ENCODE peak calls at places on chromosome 13, in ten cellular contexts. One of them, this sample, is unnamed.

GRCh38 chr13:45055198-45055901 is 65.0 kb upstream of the GTF2F2 start:
- DNase-seq in cardiac fibroblast: peak; percentile 91
- DNase-seq in Caco-2: no peak
- DNase-seq in GM06990: peak; percentile 10
- DNase-seq in upper lobe of right lung: no peak
- DNase-seq in cardiac muscle cell: peak; percentile 85
- DNase-seq in CD8-positive, alpha-beta T cell: no peak
- DNase-seq in psoas muscle: no peak
- DNase-seq in natural killer cell: no peak
- DNase-seq in MCF 10A: peak; percentile 93
- DNase-seq in this sample: no peak

GRCh38 chr13:100490692-100491091 is 97.9 kb downstream of the GGACT start:
- DNase-seq in cardiac fibroblast: no peak
- DNase-seq in Caco-2: no peak
- DNase-seq in GM06990: no peak
- DNase-seq in upper lobe of right lung: no peak
- DNase-seq in cardiac muscle cell: no peak
- DNase-seq in CD8-positive, alpha-beta T cell: no peak
- DNase-seq in psoas muscle: no peak
- DNase-seq in natural killer cell: no peak
- DNase-seq in MCF 10A: no peak
- DNase-seq in this sample: no peak

GRCh38 chr13:71169125-71169524 is 697.9 kb downstream of the DACH1 start:
- DNase-seq in cardiac fibroblast: no peak
- DNase-seq in Caco-2: no peak
- DNase-seq in GM06990: no peak
- DNase-seq in upper lobe of right lung: no peak
- DNase-seq in cardiac muscle cell: no peak
- DNase-seq in CD8-positive, alpha-beta T cell: no peak
- DNase-seq in psoas muscle: no peak
- DNase-seq in natural killer cell: no peak
- DNase-seq in MCF 10A: no peak
- DNase-seq in this sample: no peak

GRCh38 chr13:98563071-98563470 is 13.8 kb downstream of the STK24 start:
- DNase-seq in cardiac fibroblast: no peak
- DNase-seq in Caco-2: no peak
- DNase-seq in GM06990: no peak
- DNase-seq in upper lobe of right lung: no peak
- DNase-seq in cardiac muscle cell: no peak
- DNase-seq in CD8-positive, alpha-beta T cell: peak; percentile 60
- DNase-seq in psoas muscle: no peak
- DNase-seq in natural killer cell: no peak
- DNase-seq in MCF 10A: no peak
- DNase-seq in this sample: no peak

GRCh38 chr13:23743269-23743668 is 145.9 kb downstream of the MIPEP start:
- DNase-seq in cardiac fibroblast: no peak
- DNase-seq in Caco-2: peak; percentile 50
- DNase-seq in GM06990: no peak
- DNase-seq in upper lobe of right lung: no peak
- DNase-seq in cardiac muscle cell: no peak
- DNase-seq in CD8-positive, alpha-beta T cell: no peak
- DNase-seq in psoas muscle: no peak
- DNase-seq in natural killer cell: no peak
- DNase-seq in MCF 10A: no peak
- DNase-seq in this sample: no peak

GRCh38 chr13:113889467-113889866 is 25.6 kb upstream of the GAS6 start:
- DNase-seq in cardiac fibroblast: no peak
- DNase-seq in Caco-2: no peak
- DNase-seq in GM06990: no peak
- DNase-seq in upper lobe of right lung: no peak
- DNase-seq in cardiac muscle cell: no peak
- DNase-seq in CD8-positive, alpha-beta T cell: no peak
- DNase-seq in psoas muscle: no peak
- DNase-seq in natural killer cell: no peak
- DNase-seq in MCF 10A: no peak
- DNase-seq in this sample: no peak

GRCh38 chr13:46751811-46752635 is 44.9 kb downstream of the ESD start:
- DNase-seq in cardiac fibroblast: peak; percentile 18
- DNase-seq in Caco-2: no peak
- DNase-seq in GM06990: peak; percentile 53
- DNase-seq in upper lobe of right lung: no peak
- DNase-seq in cardiac muscle cell: no peak
- DNase-seq in CD8-positive, alpha-beta T cell: peak; percentile 73
- DNase-seq in psoas muscle: no peak
- DNase-seq in natural killer cell: peak; percentile 62
- DNase-seq in MCF 10A: no peak
- DNase-seq in this sample: peak; percentile 73

GRCh38 chr13:65787087-65787486 is 1443.0 kb downstream of the PCDH9 start:
- DNase-seq in cardiac fibroblast: peak; percentile 42
- DNase-seq in Caco-2: no peak
- DNase-seq in GM06990: no peak
- DNase-seq in upper lobe of right lung: no peak
- DNase-seq in cardiac muscle cell: peak; percentile 47
- DNase-seq in CD8-positive, alpha-beta T cell: no peak
- DNase-seq in psoas muscle: no peak
- DNase-seq in natural killer cell: no peak
- DNase-seq in MCF 10A: no peak
- DNase-seq in this sample: no peak

GRCh38 chr13:95643471-95643813 is 1.1 kb downstream of the DZIP1 start:
- DNase-seq in cardiac fibroblast: peak; percentile 58
- DNase-seq in Caco-2: no peak
- DNase-seq in GM06990: no peak
- DNase-seq in upper lobe of right lung: no peak
- DNase-seq in cardiac muscle cell: peak; percentile 49
- DNase-seq in CD8-positive, alpha-beta T cell: no peak
- DNase-seq in psoas muscle: no peak
- DNase-seq in natural killer cell: no peak
- DNase-seq in MCF 10A: peak; percentile 44
- DNase-seq in this sample: no peak

GRCh38 chr13:33639158-33639557 is 178.8 kb upstream of the RFC3 start:
- DNase-seq in cardiac fibroblast: peak; percentile 93
- DNase-seq in Caco-2: peak; percentile 69
- DNase-seq in GM06990: no peak
- DNase-seq in upper lobe of right lung: no peak
- DNase-seq in cardiac muscle cell: peak; percentile 90
- DNase-seq in CD8-positive, alpha-beta T cell: no peak
- DNase-seq in psoas muscle: peak; percentile 49
- DNase-seq in natural killer cell: no peak
- DNase-seq in MCF 10A: peak; percentile 59
- DNase-seq in this sample: no peak

GRCh38 chr13:75541287-75541686 is 3.6 kb upstream of the COMMD6 start:
- DNase-seq in cardiac fibroblast: peak; percentile 25
- DNase-seq in Caco-2: no peak
- DNase-seq in GM06990: no peak
- DNase-seq in upper lobe of right lung: no peak
- DNase-seq in cardiac muscle cell: no peak
- DNase-seq in CD8-positive, alpha-beta T cell: no peak
- DNase-seq in psoas muscle: no peak
- DNase-seq in natural killer cell: no peak
- DNase-seq in MCF 10A: no peak
- DNase-seq in this sample: peak; percentile 63

GRCh38 chr13:44159633-44160279 is 213.9 kb upstream of the SERP2 start:
- DNase-seq in cardiac fibroblast: peak; percentile 35
- DNase-seq in Caco-2: no peak
- DNase-seq in GM06990: no peak
- DNase-seq in upper lobe of right lung: no peak
- DNase-seq in cardiac muscle cell: no peak
- DNase-seq in CD8-positive, alpha-beta T cell: no peak
- DNase-seq in psoas muscle: no peak
- DNase-seq in natural killer cell: no peak
- DNase-seq in MCF 10A: peak; percentile 98
- DNase-seq in this sample: no peak

GRCh38 chr13:73940098-73940497 is 194.1 kb downstream of the KLF12 start:
- DNase-seq in cardiac fibroblast: no peak
- DNase-seq in Caco-2: no peak
- DNase-seq in GM06990: no peak
- DNase-seq in upper lobe of right lung: no peak
- DNase-seq in cardiac muscle cell: no peak
- DNase-seq in CD8-positive, alpha-beta T cell: no peak
- DNase-seq in psoas muscle: no peak
- DNase-seq in natural killer cell: no peak
- DNase-seq in MCF 10A: no peak
- DNase-seq in this sample: no peak

GRCh38 chr13:80923907-80924306 is 583.0 kb upstream of the SPRY2 start:
- DNase-seq in cardiac fibroblast: peak; percentile 27
- DNase-seq in Caco-2: no peak
- DNase-seq in GM06990: no peak
- DNase-seq in upper lobe of right lung: no peak
- DNase-seq in cardiac muscle cell: peak; percentile 33
- DNase-seq in CD8-positive, alpha-beta T cell: no peak
- DNase-seq in psoas muscle: no peak
- DNase-seq in natural killer cell: no peak
- DNase-seq in MCF 10A: peak; percentile 21
- DNase-seq in this sample: no peak

GRCh38 chr13:38804536-38804935 is 117.7 kb downstream of the FREM2 start:
- DNase-seq in cardiac fibroblast: peak; percentile 0
- DNase-seq in Caco-2: no peak
- DNase-seq in GM06990: no peak
- DNase-seq in upper lobe of right lung: no peak
- DNase-seq in cardiac muscle cell: peak; percentile 1
- DNase-seq in CD8-positive, alpha-beta T cell: no peak
- DNase-seq in psoas muscle: no peak
- DNase-seq in natural killer cell: no peak
- DNase-seq in MCF 10A: peak; percentile 15
- DNase-seq in this sample: no peak

GRCh38 chr13:29704648-29705047 is 109.2 kb upstream of the SLC7A1 start:
- DNase-seq in cardiac fibroblast: peak; percentile 5
- DNase-seq in Caco-2: no peak
- DNase-seq in GM06990: no peak
- DNase-seq in upper lobe of right lung: no peak
- DNase-seq in cardiac muscle cell: peak; percentile 10
- DNase-seq in CD8-positive, alpha-beta T cell: no peak
- DNase-seq in psoas muscle: no peak
- DNase-seq in natural killer cell: no peak
- DNase-seq in MCF 10A: no peak
- DNase-seq in this sample: no peak

GRCh38 chr13:25380741-25381324 is 9.1 kb downstream of the ATP8A2 start:
- DNase-seq in cardiac fibroblast: no peak
- DNase-seq in Caco-2: no peak
- DNase-seq in GM06990: no peak
- DNase-seq in upper lobe of right lung: no peak
- DNase-seq in cardiac muscle cell: no peak
- DNase-seq in CD8-positive, alpha-beta T cell: no peak
- DNase-seq in psoas muscle: no peak
- DNase-seq in natural killer cell: no peak
- DNase-seq in MCF 10A: no peak
- DNase-seq in this sample: no peak

GRCh38 chr13:104553156-104553555 is 1486.9 kb upstream of the SLC10A2 start:
- DNase-seq in cardiac fibroblast: peak; percentile 64
- DNase-seq in Caco-2: no peak
- DNase-seq in GM06990: no peak
- DNase-seq in upper lobe of right lung: no peak
- DNase-seq in cardiac muscle cell: peak; percentile 55
- DNase-seq in CD8-positive, alpha-beta T cell: no peak
- DNase-seq in psoas muscle: no peak
- DNase-seq in natural killer cell: no peak
- DNase-seq in MCF 10A: peak; percentile 2
- DNase-seq in this sample: no peak

GRCh38 chr13:98474761-98475160 is 102.1 kb downstream of the STK24 start:
- DNase-seq in cardiac fibroblast: no peak
- DNase-seq in Caco-2: no peak
- DNase-seq in GM06990: no peak
- DNase-seq in upper lobe of right lung: no peak
- DNase-seq in cardiac muscle cell: no peak
- DNase-seq in CD8-positive, alpha-beta T cell: no peak
- DNase-seq in psoas muscle: no peak
- DNase-seq in natural killer cell: no peak
- DNase-seq in MCF 10A: no peak
- DNase-seq in this sample: no peak

GRCh38 chr13:113751491-113751890 is 7.5 kb upstream of the TMEM255B start:
- DNase-seq in cardiac fibroblast: no peak
- DNase-seq in Caco-2: no peak
- DNase-seq in GM06990: no peak
- DNase-seq in upper lobe of right lung: no peak
- DNase-seq in cardiac muscle cell: no peak
- DNase-seq in CD8-positive, alpha-beta T cell: no peak
- DNase-seq in psoas muscle: no peak
- DNase-seq in natural killer cell: no peak
- DNase-seq in MCF 10A: no peak
- DNase-seq in this sample: no peak

GRCh38 chr13:27006519-27007161 is 165.0 kb downstream of the USP12 start:
- DNase-seq in cardiac fibroblast: peak; percentile 33
- DNase-seq in Caco-2: no peak
- DNase-seq in GM06990: no peak
- DNase-seq in upper lobe of right lung: peak; percentile 81
- DNase-seq in cardiac muscle cell: peak; percentile 46
- DNase-seq in CD8-positive, alpha-beta T cell: no peak
- DNase-seq in psoas muscle: no peak
- DNase-seq in natural killer cell: no peak
- DNase-seq in MCF 10A: peak; percentile 41
- DNase-seq in this sample: no peak
- TF ChIP-seq CTCF in cardiac fibroblast: no peak
- TF ChIP-seq CTCF in Caco-2: no peak
- TF ChIP-seq CTCF in GM06990: no peak
- TF ChIP-seq CTCF in upper lobe of right lung: no peak
- TF ChIP-seq CTCF in cardiac muscle cell: no peak
- TF ChIP-seq CTCF in CD8-positive, alpha-beta T cell: no peak
- TF ChIP-seq CTCF in psoas muscle: no peak
- TF ChIP-seq CTCF in natural killer cell: no peak
- TF ChIP-seq CTCF in MCF 10A: no peak
- TF ChIP-seq CTCF in this sample: no peak

GRCh38 chr13:49904729-49905456 is 31.2 kb downstream of the SPRYD7 start:
- DNase-seq in cardiac fibroblast: no peak
- DNase-seq in Caco-2: no peak
- DNase-seq in GM06990: no peak
- DNase-seq in upper lobe of right lung: no peak
- DNase-seq in cardiac muscle cell: no peak
- DNase-seq in CD8-positive, alpha-beta T cell: no peak
- DNase-seq in psoas muscle: no peak
- DNase-seq in natural killer cell: no peak
- DNase-seq in MCF 10A: no peak
- DNase-seq in this sample: no peak

GRCh38 chr13:49908637-49909036 is 27.5 kb downstream of the SPRYD7 start:
- DNase-seq in cardiac fibroblast: no peak
- DNase-seq in Caco-2: no peak
- DNase-seq in GM06990: no peak
- DNase-seq in upper lobe of right lung: no peak
- DNase-seq in cardiac muscle cell: no peak
- DNase-seq in CD8-positive, alpha-beta T cell: no peak
- DNase-seq in psoas muscle: no peak
- DNase-seq in natural killer cell: no peak
- DNase-seq in MCF 10A: no peak
- DNase-seq in this sample: no peak
- TF ChIP-seq CTCF in cardiac fibroblast: no peak
- TF ChIP-seq CTCF in Caco-2: no peak
- TF ChIP-seq CTCF in GM06990: peak; percentile 5
- TF ChIP-seq CTCF in upper lobe of right lung: no peak
- TF ChIP-seq CTCF in cardiac muscle cell: no peak
- TF ChIP-seq CTCF in CD8-positive, alpha-beta T cell: no peak
- TF ChIP-seq CTCF in psoas muscle: no peak
- TF ChIP-seq CTCF in natural killer cell: no peak
- TF ChIP-seq CTCF in MCF 10A: no peak
- TF ChIP-seq CTCF in this sample: no peak

GRCh38 chr13:107301724-107302374 is 733.9 kb upstream of the ARGLU1 start:
- DNase-seq in cardiac fibroblast: no peak
- DNase-seq in Caco-2: no peak
- DNase-seq in GM06990: no peak
- DNase-seq in upper lobe of right lung: no peak
- DNase-seq in cardiac muscle cell: peak; percentile 44
- DNase-seq in CD8-positive, alpha-beta T cell: no peak
- DNase-seq in psoas muscle: no peak
- DNase-seq in natural killer cell: no peak
- DNase-seq in MCF 10A: peak; percentile 27
- DNase-seq in this sample: no peak
- TF ChIP-seq CTCF in cardiac fibroblast: no peak
- TF ChIP-seq CTCF in Caco-2: no peak
- TF ChIP-seq CTCF in GM06990: no peak
- TF ChIP-seq CTCF in upper lobe of right lung: no peak
- TF ChIP-seq CTCF in cardiac muscle cell: peak; percentile 37
- TF ChIP-seq CTCF in CD8-positive, alpha-beta T cell: no peak
- TF ChIP-seq CTCF in psoas muscle: no peak
- TF ChIP-seq CTCF in natural killer cell: no peak
- TF ChIP-seq CTCF in MCF 10A: no peak
- TF ChIP-seq CTCF in this sample: no peak

GRCh38 chr13:101941095-101941777 is 460.6 kb downstream of the FGF14 start:
- DNase-seq in cardiac fibroblast: peak; percentile 22
- DNase-seq in Caco-2: no peak
- DNase-seq in GM06990: no peak
- DNase-seq in upper lobe of right lung: no peak
- DNase-seq in cardiac muscle cell: no peak
- DNase-seq in CD8-positive, alpha-beta T cell: no peak
- DNase-seq in psoas muscle: no peak
- DNase-seq in natural killer cell: no peak
- DNase-seq in MCF 10A: peak; percentile 31
- DNase-seq in this sample: no peak
- TF ChIP-seq CTCF in cardiac fibroblast: peak; percentile 37
- TF ChIP-seq CTCF in Caco-2: peak; percentile 10
- TF ChIP-seq CTCF in GM06990: peak; percentile 16
- TF ChIP-seq CTCF in upper lobe of right lung: peak; percentile 40
- TF ChIP-seq CTCF in cardiac muscle cell: no peak
- TF ChIP-seq CTCF in CD8-positive, alpha-beta T cell: no peak
- TF ChIP-seq CTCF in psoas muscle: no peak
- TF ChIP-seq CTCF in natural killer cell: no peak
- TF ChIP-seq CTCF in MCF 10A: peak; percentile 31
- TF ChIP-seq CTCF in this sample: no peak

This sample was measured in CD14-positive monocyte.